ENCODE peak calls at places on chromosomes 5 and 9, in ten cellular contexts. L is astrocyte of the spinal cord, N is A549, I is hepatocyte, A is mucosa of descending colon, R is upper lobe of right lung, B is fibroblast of mammary gland, J is AG04450, V is cardiac muscle cell, C is HCT116. F is an unnamed sample.

GRCh38 chr9:123097709-123098459 is 64.4 kb downstream of the GPR21 start:
- DNase-seq in C (no peak), J (no peak), A (no peak), R (no peak), I (no peak), N (no peak), B (no peak), V (no peak), L (no peak), F (peak; percentile 45)

GRCh38 chr5:118486647-118487046 is 501.7 kb downstream of the DTWD2 start:
- DNase-seq in A (no peak), N (no peak), B (no peak), J (no peak), V (no peak), I (peak; percentile 7), L (no peak), R (no peak), C (no peak), F (no peak)

GRCh38 chr5:76696254-76696653 is 19.7 kb upstream of the F2R start:
- DNase-seq in L (no peak), C (no peak), A (no peak), B (no peak), J (no peak), N (no peak), R (no peak), I (no peak), V (no peak), F (no peak)

GRCh38 chr5:95712347-95712958 is 18.7 kb upstream of the RHOBTB3 start:
- DNase-seq in B (peak; percentile 72), I (peak; percentile 82), A (no peak), N (peak; percentile 79), R (no peak), V (peak; percentile 62), J (peak; percentile 63), L (peak; percentile 78), C (peak; percentile 97), F (no peak)

GRCh38 chr5:8525835-8526234 is 656.9 kb downstream of the MTRR start:
- DNase-seq in I (no peak), R (no peak), N (no peak), J (no peak), L (no peak), B (no peak), A (no peak), C (no peak), V (no peak), F (no peak)

GRCh38 chr5:53501054-53501453 is 20.6 kb downstream of the FST start:
- DNase-seq in J (no peak), A (no peak), B (no peak), L (no peak), V (no peak), R (no peak), N (no peak), I (no peak), C (no peak), F (no peak)

GRCh38 chr5:149452007-149452664 is 73.0 kb upstream of the IL17B start:
- DNase-seq in A (peak; percentile 87), R (peak; percentile 76), N (no peak), J (no peak), C (no peak), B (peak; percentile 68), I (peak; percentile 89), L (peak; percentile 50), V (peak; percentile 95), F (no peak)

GRCh38 chr9:22718653-22719052 is 272.0 kb downstream of the DMRTA1 start:
- DNase-seq in I (no peak), L (no peak), R (no peak), A (no peak), V (no peak), N (no peak), C (no peak), J (no peak), B (no peak), F (no peak)

GRCh38 chr9:125272697-125273096 is 11.1 kb downstream of the GAPVD1 start:
- DNase-seq in C (no peak), B (no peak), L (no peak), I (peak; percentile 58), N (no peak), A (peak; percentile 48), J (peak; percentile 32), V (no peak), R (no peak), F (no peak)

GRCh38 chr5:107619781-107620180 is 51.0 kb downstream of the EFNA5 start:
- DNase-seq in J (no peak), V (no peak), B (no peak), I (no peak), L (no peak), A (no peak), N (no peak), C (no peak), R (no peak), F (no peak)

GRCh38 chr5:62587737-62588136 is 9.1 kb downstream of the LRRC70 start:
- DNase-seq in L (no peak), J (no peak), R (no peak), I (no peak), A (no peak), C (no peak), V (peak; percentile 65), N (no peak), B (peak; percentile 51), F (no peak)

GRCh38 chr5:121199238-121199999 is 652.3 kb upstream of the FTMT start:
- DNase-seq in C (no peak), N (peak; percentile 6), I (peak; percentile 28), A (no peak), B (peak; percentile 83), L (peak; percentile 55), J (peak; percentile 66), R (peak; percentile 46), V (peak; percentile 94), F (no peak)

GRCh38 chr5:102758576-102758975 is 3.5 kb downstream of the PAM start:
- DNase-seq in B (peak; percentile 61), C (no peak), J (no peak), L (peak; percentile 56), N (no peak), I (no peak), A (no peak), V (peak; percentile 13), R (no peak), F (no peak)

GRCh38 chr5:156922207-156922792 is 40.7 kb downstream of the TIMD4 start:
- DNase-seq in C (no peak), B (no peak), I (no peak), N (no peak), L (no peak), J (no peak), V (no peak), R (no peak), A (no peak), F (no peak)

GRCh38 chr5:64625678-64626077 is 64.6 kb upstream of the SHISAL2B start:
- DNase-seq in J (peak; percentile 8), I (no peak), C (no peak), A (no peak), R (no peak), V (peak; percentile 68), N (peak; percentile 7), B (peak; percentile 77), L (peak; percentile 38), F (no peak)

GRCh38 chr9:91882628-91883027 is 67.4 kb downstream of the ROR2 start:
- DNase-seq in R (no peak), L (no peak), V (no peak), A (no peak), C (no peak), I (no peak), J (no peak), B (no peak), N (no peak), F (no peak)
- TF ChIP-seq CTCF in R (no peak), L (no peak), V (no peak), A (no peak), C (peak; percentile 24), I (no peak), J (no peak), B (no peak), N (no peak), F (no peak)

GRCh38 chr9:33660771-33661170 is 134.6 kb upstream of the PRSS3 start:
- DNase-seq in N (no peak), I (no peak), V (no peak), C (no peak), R (no peak), A (no peak), L (no peak), J (no peak), B (no peak), F (no peak)
- H3K4me3 ChIP-seq in N (no peak overlapping the region), I (no peak overlapping the region), V (no peak overlapping the region), C (no peak overlapping the region), R (no peak overlapping the region), A (no peak overlapping the region), L (no peak overlapping the region), J (no peak overlapping the region), B (no peak overlapping the region), F (no peak overlapping the region)

DNA sequence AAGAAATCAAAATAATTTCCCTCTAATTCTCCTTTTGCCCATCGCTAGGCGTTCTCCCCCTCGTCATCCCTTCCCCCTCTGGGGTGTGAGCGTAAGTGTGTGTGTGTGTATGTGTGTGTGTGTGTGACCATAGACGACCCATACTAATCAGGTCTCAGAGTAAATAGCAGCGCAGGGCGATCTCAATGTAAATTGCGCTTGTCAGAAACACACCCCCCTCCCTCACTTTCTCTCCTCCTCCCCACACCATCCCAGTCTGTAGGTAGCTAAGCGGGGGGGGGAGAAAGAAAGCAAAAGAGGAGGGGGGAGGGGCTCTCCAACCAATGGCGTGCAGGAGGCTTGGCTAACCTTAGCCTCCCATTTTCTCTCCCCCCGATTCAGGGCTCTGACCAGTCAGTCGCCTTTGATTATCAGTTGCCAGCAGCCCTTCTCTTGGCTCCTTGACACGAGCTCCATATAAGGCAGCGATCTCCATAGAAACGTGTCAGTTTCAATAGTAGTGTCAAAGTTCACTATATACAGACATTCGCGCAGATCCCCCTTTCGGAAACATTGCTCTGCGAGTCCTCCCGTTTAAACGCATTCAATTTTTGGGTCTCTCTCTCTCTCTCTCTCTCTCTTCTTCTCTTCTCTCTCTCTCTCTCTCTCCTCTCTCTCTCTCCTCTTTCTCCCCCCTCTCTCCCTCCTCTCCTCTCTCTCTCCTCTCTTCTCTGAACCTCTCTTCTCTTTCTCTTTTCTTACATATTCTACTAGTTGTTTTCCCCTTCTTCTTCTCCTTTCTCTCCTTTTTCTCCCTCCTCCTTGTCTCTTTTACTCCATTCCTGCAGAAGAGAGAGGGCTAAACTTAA is at the start of gene NR2F1:
- DNase-seq in V (peak; percentile 100), C (peak; percentile 98), J (peak; percentile 99), I (peak; percentile 67), B (peak; percentile 100), N (peak; percentile 95), R (no peak), A (peak; percentile 61), L (peak; percentile 99), F (peak; percentile 96)
- TF ChIP-seq CTCF in V (no peak), C (no peak), J (no peak), I (no peak), B (no peak), N (no peak), R (no peak), A (no peak), L (no peak), F (peak; percentile 100)

DNA sequence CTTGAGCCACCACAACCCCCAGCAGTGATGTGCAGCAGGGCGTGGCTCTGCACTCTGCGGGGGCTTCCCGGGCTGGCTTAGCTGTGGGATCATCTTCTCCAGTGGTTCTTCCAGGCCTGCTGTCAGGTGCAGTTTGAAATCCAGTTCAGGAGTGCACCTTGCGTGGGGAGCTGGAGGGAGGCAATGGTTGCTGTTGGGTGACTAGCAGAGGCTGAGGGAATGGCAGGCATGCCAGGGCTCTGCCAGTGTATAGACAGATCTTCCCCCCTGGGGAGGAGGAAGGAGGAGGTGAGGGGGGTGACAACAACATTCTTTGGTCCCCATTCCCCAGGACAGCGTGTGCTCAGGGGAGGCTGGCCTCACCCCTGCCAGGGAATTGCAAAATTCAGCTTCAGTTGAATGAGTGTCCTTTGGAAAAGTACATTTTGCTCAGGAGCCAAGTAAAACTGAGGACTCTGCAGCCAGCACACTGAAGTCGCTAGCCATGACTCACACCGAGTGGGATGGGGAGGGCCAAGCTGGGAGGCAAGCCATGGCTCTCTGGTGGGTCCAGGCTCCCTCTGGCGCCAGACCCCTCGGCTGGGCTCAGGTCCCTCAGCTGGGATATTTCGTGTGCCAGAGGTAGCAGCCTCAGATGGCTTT is 35.0 kb downstream of the ERGIC1 start:
- DNase-seq in C (peak; percentile 21), B (peak; percentile 98), V (peak; percentile 90), J (no peak), N (peak; percentile 93), A (peak; percentile 41), R (peak; percentile 89), I (no peak), L (peak; percentile 95), F (peak; percentile 96)
- H3K4me3 ChIP-seq in C (no peak overlapping the region), B (peak overlapping the region; percentile 10), V (no peak overlapping the region), J (peak overlapping the region; percentile 29), N (peak overlapping the region; percentile 18), A (no peak overlapping the region), R (no peak overlapping the region), I (no peak overlapping the region), L (no peak overlapping the region), F (no peak overlapping the region)